ENCODE peak calls at places on chromosome 3, in five cellular contexts. Q is tibial nerve, O is mucosa of descending colon, K is MM.1S, S is heart left ventricle. V is an unnamed sample. For H3K36me3, the result is how much of the 10 kb centered on the place peaks cover.

GRCh38 chr3:100104442-100104798 is 9.9 kb downstream of the FILIP1L start:
- DNase-seq in Q (no peak), K (no peak), S (no peak), O (no peak), V (no peak)

GRCh38 chr3:14225421-14225820 is 46.8 kb downstream of the LSM3 start:
- DNase-seq in K (no peak), O (peak), S (no peak), Q (no peak), V (no peak)

GRCh38 chr3:173993299-173993698 is 595.8 kb downstream of the NLGN1 start:
- DNase-seq in K (no peak), O (no peak), S (no peak), Q (no peak), V (no peak)

GRCh38 chr3:134751831-134752230 is 43.2 kb upstream of the EPHB1 start:
- DNase-seq in S (no peak), O (no peak), K (no peak), Q (no peak), V (no peak)

GRCh38 chr3:126664591-126665214 is 9.8 kb upstream of the TXNRD3 start:
- DNase-seq in S (no peak), O (no peak), Q (no peak), K (no peak), V (no peak)

GRCh38 chr3:98807011-98807410 is 43.9 kb downstream of the ST3GAL6 start:
- DNase-seq in S (no peak), Q (no peak), O (no peak), K (no peak), V (no peak)

GRCh38 chr3:112773864-112774263 is 72.8 kb downstream of the CD200R1L start:
- DNase-seq in S (no peak), K (peak), Q (no peak), O (peak), V (peak)

GRCh38 chr3:134644731-134645514 is 5.9 kb downstream of the KY start:
- DNase-seq in S (peak), O (no peak), Q (no peak), K (no peak), V (no peak)

GRCh38 chr3:3799173-3800075 is at the start of gene LRRN1:
- DNase-seq in O (peak), K (peak), S (peak), Q (no peak), V (peak)

GRCh38 chr3:126468028-126468891 is 7.4 kb downstream of the ZXDC start:
- DNase-seq in Q (no peak), O (no peak), S (no peak), K (no peak), V (no peak)

GRCh38 chr3:125003369-125003853 is 52.4 kb downstream of the HEG1 start:
- DNase-seq in K (no peak), Q (no peak), S (peak), O (peak), V (no peak)

GRCh38 chr3:67521053-67521646 is 133.3 kb downstream of the SUCLG2 start:
- DNase-seq in Q (no peak), O (no peak), S (no peak), K (no peak), V (peak)

GRCh38 chr3:143190101-143190500 is 70.5 kb downstream of the CHST2 start:
- DNase-seq in Q (no peak), S (no peak), O (no peak), K (no peak), V (no peak)

GRCh38 chr3:71859128-71859519 is 74.2 kb upstream of the PROK2 start:
- DNase-seq in Q (no peak), O (peak), S (no peak), K (peak), V (no peak)

GRCh38 chr3:194247350-194247740 is 103.8 kb downstream of the CPN2 start:
- DNase-seq in O (no peak), S (no peak), K (no peak), Q (no peak), V (no peak)

GRCh38 chr3:71450985-71451560 is 132.5 kb downstream of the FOXP1 start:
- DNase-seq in Q (no peak), O (no peak), K (no peak), S (no peak), V (no peak)

GRCh38 chr3:167728176-167728575 is 6.5 kb downstream of the PDCD10 start:
- DNase-seq in S (no peak), O (no peak), K (no peak), Q (no peak), V (no peak)

GRCh38 chr3:7669641-7670040 is 808.7 kb downstream of the GRM7 start:
- DNase-seq in O (no peak), K (no peak), Q (no peak), S (no peak), V (no peak)

GRCh38 chr3:176948123-176948522 is 249.2 kb downstream of the TBL1XR1 start:
- DNase-seq in Q (no peak), K (no peak), S (no peak), O (no peak), V (no peak)

GRCh38 chr3:14204605-14205284 is 26.1 kb downstream of the LSM3 start:
- DNase-seq in S (peak), O (no peak), K (no peak), Q (peak), V (no peak)

GRCh38 chr3:64392001-64392400 is 166.7 kb upstream of the PRICKLE2 start:
- DNase-seq in Q (no peak), K (no peak), O (no peak), S (no peak), V (no peak)

GRCh38 chr3:8443829-8444791 is 57.5 kb upstream of the LMCD1 start:
- DNase-seq in K (no peak), O (peak), Q (peak), S (peak), V (no peak)

GRCh38 chr3:124597273-124597672 is 133.0 kb upstream of the UMPS start:
- DNase-seq in S (peak), O (no peak), Q (no peak), K (no peak), V (no peak)

GRCh38 chr3:71101014-71101413 is 482.5 kb downstream of the FOXP1 start:
- DNase-seq in K (no peak), S (no peak), Q (no peak), O (no peak), V (no peak)

GRCh38 chr3:138003069-138003468 is 6.9 kb upstream of the CLDN18 start:
- DNase-seq in O (no peak), S (no peak), Q (no peak), K (no peak), V (no peak)

GRCh38 chr3:16474920-16475319 is 38.6 kb downstream of the RFTN1 start:
- DNase-seq in Q (no peak), K (no peak), O (no peak), S (no peak), V (no peak)

GRCh38 chr3:188792788-188793187 is 379.0 kb upstream of the TPRG1 start:
- DNase-seq in Q (no peak), O (no peak), S (no peak), K (no peak), V (no peak)

DNA sequence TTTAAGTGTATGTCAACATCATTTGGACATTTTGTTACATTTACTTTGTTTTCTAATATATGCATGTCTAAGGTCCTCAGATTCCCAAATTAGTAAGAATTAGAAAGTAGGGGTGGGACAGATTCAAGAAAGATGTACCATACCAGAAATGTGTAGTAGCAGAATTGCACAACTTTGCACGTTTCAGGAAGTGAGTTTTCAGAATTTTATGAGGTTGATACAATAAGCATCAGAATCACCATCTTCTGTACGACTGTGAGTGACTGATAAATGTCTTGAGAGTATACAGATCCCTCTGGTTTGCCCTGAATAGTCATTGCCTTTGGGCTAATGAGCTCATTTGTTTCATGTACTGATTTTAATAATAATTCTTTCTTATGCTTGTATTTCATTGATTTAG is 9.3 kb downstream of the ARIH2 start:
- DNase-seq in S (no peak), Q (no peak), K (no peak), O (no peak), V (no peak)
- H3K36me3 ChIP-seq in S (under half), Q (under half), K (under half), O (under half), V (under half)

GRCh38 chr3:32285910-32286309 is 47.4 kb downstream of the CMTM8 start:
- DNase-seq in O (no peak), S (peak), Q (no peak), K (no peak), V (no peak)

GRCh38 chr3:32281570-32282106 is 43.2 kb downstream of the CMTM8 start:
- DNase-seq in K (no peak), S (no peak), O (no peak), Q (no peak), V (no peak)

GRCh38 chr3:32284443-32284842 is 46.0 kb downstream of the CMTM8 start:
- DNase-seq in K (no peak), Q (no peak), S (no peak), O (no peak), V (no peak)

GRCh38 chr3:32282578-32282977 is 44.1 kb downstream of the CMTM8 start:
- DNase-seq in S (no peak), O (no peak), Q (no peak), K (no peak), V (no peak)

GRCh38 chr3:32283304-32283703 is 44.8 kb downstream of the CMTM8 start:
- DNase-seq in O (no peak), S (peak), K (no peak), Q (no peak), V (no peak)
- H3K4me3 ChIP-seq in O (no peak), S (no peak), K (no peak), Q (no peak), V (no peak)

DNA sequence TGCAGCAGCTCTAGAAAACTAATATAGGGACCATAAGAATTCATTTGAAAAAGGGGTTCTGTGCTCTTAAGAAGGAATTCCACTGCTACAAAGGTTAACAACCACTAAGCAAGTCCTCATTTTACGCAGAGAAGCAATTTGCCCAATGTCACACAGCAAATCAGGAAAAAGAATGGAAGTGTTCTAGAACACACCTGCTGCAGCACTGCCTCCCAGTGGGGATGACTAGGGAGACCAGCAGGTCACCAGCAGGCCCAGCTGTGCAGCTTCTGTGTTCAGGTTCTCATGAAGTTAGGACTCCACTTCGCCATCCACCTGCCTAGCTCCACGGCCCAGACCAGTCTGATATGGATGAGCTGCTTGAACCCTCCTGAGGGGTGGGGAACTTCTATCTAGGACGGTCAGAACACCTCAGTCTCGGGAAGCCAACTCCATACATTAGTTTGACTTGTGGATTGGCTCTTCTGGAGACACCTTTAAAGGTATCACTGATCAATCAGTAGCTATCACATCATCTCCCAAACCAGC is 18.6 kb downstream of the POMGNT2 start:
- DNase-seq in K (no peak), O (no peak), S (no peak), Q (no peak), V (no peak)
- TF ChIP-seq CTCF in K (no peak), O (no peak), S (no peak), Q (no peak), V (peak)

GRCh38 chr3:89440351-89440750 is 332.9 kb downstream of the EPHA3 start:
- DNase-seq in O (no peak), Q (no peak), K (no peak), S (no peak), V (no peak)

GRCh38 chr3:89434621-89435380 is 327.4 kb downstream of the EPHA3 start:
- DNase-seq in S (no peak), K (no peak), O (no peak), Q (no peak), V (no peak)
- H3K36me3 ChIP-seq in S (under half), K (under half), O (under half), Q (under half), V (under half)

GRCh38 chr3:1962531-1963090 is 136.1 kb upstream of the CNTN4 start:
- DNase-seq in O (no peak), Q (no peak), S (no peak), K (no peak), V (no peak)
- H3K4me3 ChIP-seq in O (no peak), Q (no peak), S (no peak), K (no peak), V (no peak)

DNA sequence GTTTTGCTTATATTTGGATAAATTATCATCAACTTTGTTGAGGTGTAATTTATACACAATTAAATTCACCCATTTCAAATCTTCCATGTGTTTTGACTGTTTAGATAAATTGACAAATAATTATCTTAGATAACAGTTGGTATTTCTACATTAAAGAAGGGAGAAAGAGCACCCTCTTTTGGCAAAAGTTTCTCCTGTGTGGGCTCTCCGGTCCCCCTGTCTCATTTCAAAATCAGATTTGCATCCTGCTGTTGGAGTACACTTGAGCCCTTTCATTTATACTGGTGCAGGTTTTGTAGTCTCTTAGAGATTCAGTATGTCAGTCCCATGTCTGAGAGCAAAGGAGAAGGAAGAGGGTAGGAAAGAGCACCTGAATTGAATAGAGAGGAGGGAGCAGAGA is 49.4 kb downstream of the NKIRAS1 start:
- DNase-seq in O (no peak), S (no peak), Q (no peak), K (no peak), V (no peak)
- TF ChIP-seq CTCF in O (no peak), S (no peak), Q (no peak), K (no peak), V (peak)

GRCh38 chr3:141373232-141373631 is 4.9 kb downstream of the ZBTB38 start:
- DNase-seq in O (no peak), K (peak), Q (no peak), S (no peak), V (no peak)
- H3K36me3 ChIP-seq in O (under half), K (under half), Q (under half), S (under half), V (under half)

GRCh38 chr3:32817561-32818430 is at the start of gene TRIM71:
- DNase-seq in O (no peak), K (no peak), S (no peak), Q (no peak), V (peak)
- H3K4me3 ChIP-seq in O (no peak), K (no peak), S (peak), Q (peak), V (peak)

DNA sequence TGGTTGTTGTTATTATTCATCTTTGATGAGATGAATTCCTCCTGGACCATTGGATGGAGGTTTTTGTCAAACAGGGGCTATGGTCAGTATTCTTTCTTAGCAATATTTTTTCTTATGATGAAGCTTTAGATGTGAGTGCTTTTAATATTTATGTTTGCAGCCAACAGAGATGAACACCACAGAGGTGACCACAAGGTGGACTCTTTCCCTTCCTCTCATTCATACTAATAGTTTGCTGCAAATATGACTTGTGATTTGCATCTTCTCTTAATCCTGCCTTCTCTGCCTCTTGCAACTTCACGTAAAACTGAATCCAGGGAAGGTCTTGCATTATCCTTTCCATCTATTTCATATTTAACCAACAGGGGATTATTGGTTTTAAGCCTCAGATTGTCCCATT is 473.1 kb upstream of the UBE2E2 start:
- DNase-seq in K (peak), Q (no peak), O (peak), S (no peak), V (no peak)
- TF ChIP-seq CTCF in K (peak), Q (no peak), O (no peak), S (no peak), V (no peak)

GRCh38 chr3:186790261-186790981 is 7.0 kb downstream of the EIF4A2 start:
- DNase-seq in O (no peak), K (peak), S (no peak), Q (no peak), V (peak)
- H3K36me3 ChIP-seq in O (under half), K (under half), S (under half), Q (under half), V (under half)